ENCODE peak calls at places on chromosome 13, in six cellular contexts. H, G, I, M, J and L are unnamed samples.
A peak's percentile ranks its signal among the peaks of the same experiment; 100 is the strongest.

GRCh38 chr13:107788464-107789165 is 426.7 kb downstream of the LIG4 start:
- DNase-seq in H (no peak), G (no peak), I (no peak), M (no peak), J (no peak), L (no peak)

GRCh38 chr13:106314417-106314816 is 221.0 kb downstream of the EFNB2 start:
- DNase-seq in H (no peak), G (no peak), I (no peak), M (no peak), J (no peak), L (peak; percentile 47)

GRCh38 chr13:38350114-38350617 is 515 bp downstream of the UFM1 start:
- DNase-seq in H (peak; percentile 50), G (peak; percentile 65), I (peak; percentile 80), M (peak; percentile 41), J (peak; percentile 40), L (peak; percentile 62)

GRCh38 chr13:55516610-55517009 is 1624.1 kb upstream of the PRR20A start:
- DNase-seq in H (no peak), G (peak; percentile 2), I (no peak), M (no peak), J (no peak), L (no peak)

GRCh38 chr13:32209670-32210069 is 105.5 kb downstream of the ZAR1L start:
- DNase-seq in H (peak; percentile 36), G (peak; percentile 41), I (peak; percentile 15), M (no peak), J (no peak), L (no peak)

GRCh38 chr13:94994506-94994905 is 282.2 kb upstream of the SOX21 start:
- DNase-seq in H (no peak), G (no peak), I (no peak), M (no peak), J (no peak), L (no peak)

GRCh38 chr13:81582381-81582780 is 1241.5 kb upstream of the SPRY2 start:
- DNase-seq in H (no peak), G (no peak), I (no peak), M (no peak), J (no peak), L (no peak)

GRCh38 chr13:94419304-94419943 is 60.1 kb downstream of the DCT start:
- DNase-seq in H (peak; percentile 86), G (peak; percentile 83), I (peak; percentile 87), M (no peak), J (peak; percentile 72), L (peak; percentile 34)

GRCh38 chr13:85632526-85633215 is 166.5 kb downstream of the SLITRK6 start:
- DNase-seq in H (no peak), G (peak; percentile 8), I (no peak), M (no peak), J (no peak), L (peak; percentile 65)

GRCh38 chr13:36282818-36283432 is 14.7 kb downstream of the CCDC169 start:
- DNase-seq in H (peak; percentile 57), G (peak; percentile 69), I (peak; percentile 64), M (peak; percentile 31), J (peak; percentile 60), L (peak; percentile 26)

GRCh38 chr13:75850915-75851314 is 214.8 kb downstream of the LMO7 start:
- DNase-seq in H (no peak), G (no peak), I (peak; percentile 23), M (no peak), J (no peak), L (no peak)

GRCh38 chr13:98581971-98582702 is 5.2 kb upstream of the STK24 start:
- DNase-seq in H (peak; percentile 85), G (peak; percentile 75), I (peak; percentile 86), M (no peak), J (peak; percentile 14), L (peak; percentile 87)

GRCh38 chr13:46181799-46182490 is at the start of gene LCP1:
- DNase-seq in H (no peak), G (no peak), I (no peak), M (peak; percentile 97), J (peak; percentile 83), L (no peak)

GRCh38 chr13:112331675-112332074 is 44.5 kb upstream of the SPACA7 start:
- DNase-seq in H (no peak), G (no peak), I (no peak), M (no peak), J (no peak), L (no peak)

GRCh38 chr13:33509642-33510229 is 224.2 kb upstream of the STARD13 start:
- DNase-seq in H (no peak), G (no peak), I (peak; percentile 78), M (no peak), J (peak; percentile 23), L (peak; percentile 49)

GRCh38 chr13:93265800-93266199 is 39.2 kb downstream of the GPC6 start:
- DNase-seq in H (no peak), G (no peak), I (no peak), M (no peak), J (no peak), L (no peak)

GRCh38 chr13:110400786-110401533 is 93.9 kb downstream of the COL4A2 start:
- DNase-seq in H (peak; percentile 73), G (peak; percentile 71), I (peak; percentile 92), M (no peak), J (no peak), L (peak; percentile 62)

DNA sequence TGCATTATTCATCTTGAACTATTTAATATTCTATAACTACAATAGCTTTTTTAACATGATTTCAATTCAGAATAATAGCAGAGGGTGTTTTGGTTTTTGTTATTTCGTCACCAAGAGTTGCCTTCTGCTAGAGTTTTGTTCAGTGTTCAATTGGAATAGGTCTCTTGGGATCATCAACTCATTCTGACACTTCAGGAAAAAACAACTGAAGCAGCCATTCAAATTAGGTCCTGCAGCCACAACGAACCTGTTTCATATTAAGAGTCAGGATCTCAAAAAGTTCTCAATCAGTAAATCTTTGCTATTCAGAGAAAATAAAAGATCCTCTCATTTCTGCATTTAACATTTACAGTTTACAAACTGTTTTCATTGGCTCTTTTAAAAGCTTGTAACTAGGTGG is 2.4 kb upstream of the CHAMP1 start:
- DNase-seq in H (no peak), G (no peak), I (peak; percentile 39), M (peak; percentile 34), J (no peak), L (no peak)
- H3K4me1 ChIP-seq in H (peaks cover 11% of the 10 kb centered on the region), G (peaks cover 4% of the 10 kb centered on the region), I (peaks cover 30% of the 10 kb centered on the region), M (peaks cover 25% of the 10 kb centered on the region), J (peaks cover 16% of the 10 kb centered on the region), L (peaks cover 54% of the 10 kb centered on the region)

GRCh38 chr13:67437246-67437645 is 207.1 kb upstream of the PCDH9 start:
- DNase-seq in H (no peak), G (no peak), I (no peak), M (no peak), J (no peak), L (no peak)
- H2AFZ ChIP-seq in H (no peak overlapping the region), G (no peak overlapping the region), I (no peak overlapping the region), M (no peak overlapping the region), J (no peak overlapping the region), L (no peak overlapping the region)

GRCh38 chr13:74052402-74052928 is 81.7 kb downstream of the KLF12 start:
- DNase-seq in H (no peak), G (no peak), I (no peak), M (no peak), J (no peak), L (no peak)
- H3K4me1 ChIP-seq in H (peaks cover 9% of the 10 kb centered on the region), G (peaks cover 2% of the 10 kb centered on the region), I (peaks cover 25% of the 10 kb centered on the region), M (peaks cover 32% of the 10 kb centered on the region), J (peaks cover 9% of the 10 kb centered on the region), L (peaks cover 20% of the 10 kb centered on the region)

GRCh38 chr13:70613295-70613694 is 505.0 kb upstream of the KLHL1 start:
- DNase-seq in H (no peak), G (peak; percentile 28), I (no peak), M (no peak), J (peak; percentile 35), L (peak; percentile 25)
- H2AFZ ChIP-seq in H (no peak overlapping the region), G (no peak overlapping the region), I (no peak overlapping the region), M (no peak overlapping the region), J (no peak overlapping the region), L (no peak overlapping the region)

DNA sequence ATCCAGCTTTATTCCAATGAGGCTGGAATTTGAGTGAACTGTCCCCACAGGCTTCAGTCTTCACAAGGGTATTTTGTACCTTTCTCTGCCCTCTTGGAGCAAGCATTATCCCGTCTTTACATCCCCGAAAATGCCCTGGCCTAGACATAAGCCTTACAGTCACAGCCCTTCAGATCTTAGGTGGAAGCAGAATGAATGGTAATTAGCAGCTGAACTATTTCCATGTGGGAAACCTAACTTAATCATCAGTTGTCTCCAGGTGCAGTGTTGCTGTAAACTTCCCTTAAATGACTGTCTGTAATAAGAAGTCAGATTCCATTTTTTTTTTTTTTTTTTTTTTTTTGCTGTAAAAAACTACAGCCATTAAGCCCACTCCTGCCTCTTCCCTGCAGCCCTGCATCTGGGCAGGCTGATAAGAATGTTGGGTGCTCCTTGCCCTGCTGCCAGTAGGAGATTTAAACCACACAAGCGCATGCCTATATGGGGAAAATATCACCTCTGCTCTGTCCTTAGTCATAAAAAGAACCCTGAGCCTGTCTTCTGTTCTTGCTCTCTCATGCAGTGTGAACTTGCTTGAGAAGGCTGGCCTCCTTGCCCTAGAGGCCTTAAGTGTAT is 426.8 kb upstream of the SLITRK5 start:
- DNase-seq in H (no peak), G (no peak), I (no peak), M (no peak), J (no peak), L (no peak)
- H3K4me1 ChIP-seq in H (peaks cover 2% of the 10 kb centered on the region), G (no peaks in the 10 kb centered on the region), I (no peaks in the 10 kb centered on the region), M (no peaks in the 10 kb centered on the region), J (no peaks in the 10 kb centered on the region), L (no peaks in the 10 kb centered on the region)

GRCh38 chr13:44305845-44306244 is 67.8 kb upstream of the SERP2 start:
- DNase-seq in H (peak; percentile 67), G (peak; percentile 50), I (peak; percentile 14), M (no peak), J (peak; percentile 28), L (no peak)
- H2AFZ ChIP-seq in H (peak overlapping the region; percentile 64), G (no peak overlapping the region), I (peak overlapping the region; percentile 17), M (no peak overlapping the region), J (no peak overlapping the region), L (peak overlapping the region; percentile 23)

GRCh38 chr13:27064252-27064995 is 107.2 kb downstream of the USP12 start:
- DNase-seq in H (no peak), G (no peak), I (no peak), M (no peak), J (no peak), L (no peak)

DNA sequence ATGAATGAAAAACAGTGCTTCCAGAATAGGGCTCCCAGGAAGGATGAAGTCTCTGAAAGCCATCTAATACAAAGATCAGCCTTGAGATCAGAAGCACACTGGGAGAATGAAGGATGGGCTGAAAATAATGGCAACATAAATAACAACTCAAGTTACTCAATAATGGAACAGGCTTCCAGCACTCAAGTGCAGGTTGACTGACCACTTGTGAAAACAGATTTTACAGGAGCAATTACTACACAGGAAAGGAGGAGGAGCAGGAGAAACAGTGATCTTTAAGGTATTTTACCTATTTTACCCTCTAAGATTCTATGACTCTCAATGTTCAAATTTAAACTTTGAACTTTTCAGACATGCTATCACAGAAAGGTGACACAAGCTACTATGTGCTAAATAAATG is 106.0 kb downstream of the USP12 start:
- DNase-seq in H (no peak), G (no peak), I (no peak), M (no peak), J (no peak), L (no peak)
- H3K4me1 ChIP-seq in H (no peaks in the 10 kb centered on the region), G (no peaks in the 10 kb centered on the region), I (no peaks in the 10 kb centered on the region), M (no peaks in the 10 kb centered on the region), J (no peaks in the 10 kb centered on the region), L (no peaks in the 10 kb centered on the region)

DNA sequence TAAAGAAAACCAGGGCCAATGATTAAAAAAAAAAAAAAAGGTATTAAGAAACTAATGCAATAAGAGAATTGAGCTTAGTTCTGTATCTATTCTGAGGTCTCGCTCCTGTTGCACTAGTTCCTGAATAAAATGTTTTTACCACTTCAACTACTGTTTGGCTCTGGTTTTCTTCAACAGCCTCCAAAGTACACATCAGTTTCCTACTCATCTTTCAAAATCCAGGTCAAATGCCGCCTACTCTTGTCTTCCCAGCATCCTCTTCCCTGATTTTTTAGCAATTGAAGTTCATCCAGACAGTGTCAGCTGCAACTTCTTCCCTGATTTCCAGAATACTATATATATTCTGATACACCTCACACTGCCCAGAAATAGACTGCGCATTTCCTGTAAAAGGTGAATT is 1.4 kb upstream of the RCBTB1 start:
- DNase-seq in H (no peak), G (no peak), I (no peak), M (no peak), J (peak; percentile 27), L (no peak)
- H2AFZ ChIP-seq in H (no peak overlapping the region), G (peak overlapping the region; percentile 8), I (peak overlapping the region; percentile 99), M (peak overlapping the region; percentile 36), J (no peak overlapping the region), L (peak overlapping the region; percentile 9)